ENCODE peak calls at places on chromosomes 6 and 20, in ten cellular contexts. O, T, F, X, L, B, N, U, Q and I are unnamed samples.

GRCh38 chr6:144411506-144412165 is 126.5 kb downstream of the UTRN start:
- DNase-seq in U (no peak), O (peak), X (no peak), Q (no peak), F (no peak), B (no peak), T (no peak), L (no peak), N (no peak), I (no peak)

GRCh38 chr20:24502184-24502583 is 32.8 kb downstream of the SYNDIG1 start:
- DNase-seq in B (peak), L (peak), Q (no peak), N (no peak), O (peak), U (no peak), X (no peak), T (no peak), F (peak), I (no peak)

GRCh38 chr20:33874129-33874528 is 63.0 kb downstream of the CHMP4B start:
- DNase-seq in Q (no peak), F (no peak), O (no peak), U (no peak), B (no peak), T (no peak), N (no peak), X (no peak), L (no peak), I (peak)

GRCh38 chr6:72321741-72322140 is 300.1 kb upstream of the KCNQ5 start:
- DNase-seq in N (no peak), O (peak), X (no peak), U (no peak), L (no peak), Q (no peak), T (no peak), F (peak), B (peak), I (no peak)

GRCh38 chr20:43751167-43752050 is 24.6 kb upstream of the GTSF1L start:
- DNase-seq in U (no peak), O (peak), T (no peak), X (peak), L (no peak), F (no peak), Q (peak), N (no peak), B (peak), I (peak)

GRCh38 chr20:8389381-8390368 is 257.6 kb downstream of the PLCB1 start:
- DNase-seq in T (no peak), L (no peak), O (peak), X (peak), B (peak), U (no peak), F (no peak), N (no peak), Q (peak), I (peak)

GRCh38 chr6:97594834-97595233 is 311.8 kb upstream of the MMS22L start:
- DNase-seq in T (no peak), F (peak), N (no peak), Q (no peak), U (no peak), X (no peak), O (peak), B (peak), L (no peak), I (no peak)

GRCh38 chr20:57941121-57941522 is 231.3 kb upstream of the PMEPA1 start:
- DNase-seq in T (no peak), Q (no peak), N (no peak), X (no peak), F (no peak), O (no peak), U (no peak), B (no peak), L (no peak), I (no peak)

GRCh38 chr20:877814-878213 is 38.3 kb downstream of the ANGPT4 start:
- DNase-seq in T (no peak), X (no peak), Q (no peak), U (no peak), L (no peak), O (no peak), F (no peak), B (no peak), N (no peak), I (no peak)

GRCh38 chr6:71929047-71929446 is 42.7 kb downstream of the RIMS1 start:
- DNase-seq in L (no peak), T (no peak), Q (no peak), O (no peak), B (no peak), X (no peak), N (no peak), F (no peak), U (no peak), I (no peak)

GRCh38 chr6:99802396-99803031 is 191.5 kb downstream of the MCHR2 start:
- DNase-seq in O (no peak), X (no peak), T (no peak), B (no peak), F (no peak), N (no peak), L (no peak), Q (no peak), U (no peak), I (no peak)

GRCh38 chr6:151807513-151808330 is at the start of gene ESR1:
- DNase-seq in F (no peak), B (no peak), O (peak), X (peak), L (no peak), Q (no peak), N (peak), U (no peak), T (no peak), I (peak)

GRCh38 chr20:47790032-47790965 is 5.0 kb upstream of the SULF2 start:
- DNase-seq in X (no peak), U (no peak), F (peak), T (no peak), N (no peak), L (no peak), B (peak), O (peak), Q (no peak), I (no peak)

GRCh38 chr20:9903048-9903651 is 64.3 kb upstream of the PAK5 start:
- DNase-seq in X (peak), Q (peak), L (no peak), F (no peak), B (peak), N (no peak), O (peak), U (no peak), T (no peak), I (no peak)

GRCh38 chr6:107493158-107494057 is 3.5 kb downstream of the SOBP start:
- DNase-seq in N (no peak), Q (peak), B (peak), O (peak), X (no peak), F (no peak), T (no peak), U (no peak), L (no peak), I (no peak)

GRCh38 chr6:25312034-25312620 is 33.0 kb downstream of the CARMIL1 start:
- DNase-seq in N (no peak), B (no peak), O (peak), L (no peak), F (no peak), T (no peak), Q (no peak), U (no peak), X (no peak), I (no peak)

GRCh38 chr6:117706504-117706903 is 31.2 kb downstream of the NUS1 start:
- DNase-seq in F (no peak), X (no peak), N (no peak), O (no peak), L (no peak), Q (no peak), T (no peak), U (no peak), B (no peak), I (no peak)

GRCh38 chr20:25325997-25326396 is 64.6 kb downstream of the ABHD12 start:
- DNase-seq in L (no peak), Q (no peak), F (no peak), O (no peak), X (no peak), B (no peak), U (no peak), N (no peak), T (no peak), I (no peak)

GRCh38 chr20:52193133-52193532 is 1.6 kb upstream of the ZFP64 start:
- DNase-seq in U (no peak), L (no peak), B (no peak), X (no peak), T (no peak), N (no peak), O (no peak), Q (no peak), F (no peak), I (no peak)

GRCh38 chr20:62529916-62530642 is 54.3 kb upstream of the GATA5 start:
- DNase-seq in U (no peak), N (no peak), B (no peak), X (no peak), O (no peak), T (no peak), Q (no peak), L (no peak), F (no peak), I (no peak)

GRCh38 chr6:156599977-156600647 is 177.1 kb upstream of the ARID1B start:
- DNase-seq in N (no peak), T (no peak), L (no peak), B (no peak), X (no peak), F (no peak), O (no peak), Q (no peak), U (no peak), I (no peak)